ENCODE peak calls at places on chromosomes 13 and 19, in four cellular contexts. W is HepG2, C is GM12878, N is K562. Q is an unnamed sample.

GRCh38 chr13:42812311-42812710 is 30.9 kb downstream of the FAM216B start:
- DNase-seq in W (no peak), C (no peak), N (no peak), Q (no peak)

GRCh38 chr19:35004517-35005255 is 4.6 kb downstream of the GRAMD1A start:
- DNase-seq in W (no peak), C (no peak), N (no peak), Q (no peak)

GRCh38 chr19:1974381-1975066 is 33.6 kb downstream of the CSNK1G2 start:
- DNase-seq in W (no peak), C (no peak), N (no peak), Q (no peak)

GRCh38 chr13:52136763-52137162 is 7.9 kb upstream of the NEK5 start:
- DNase-seq in W (no peak), C (no peak), N (no peak), Q (no peak)

GRCh38 chr19:44636439-44637389 is 7.0 kb upstream of the PVR start:
- DNase-seq in W (peak; percentile 82), C (no peak), N (no peak), Q (no peak)

GRCh38 chr13:44331912-44332840 is 41.4 kb upstream of the SERP2 start:
- DNase-seq in W (no peak), C (no peak), N (no peak), Q (peak; percentile 44)

GRCh38 chr19:5621311-5621944 is 1.1 kb downstream of the SAFB2 start:
- DNase-seq in W (no peak), C (no peak), N (no peak), Q (no peak)

GRCh38 chr19:3270908-3271307 is 46.4 kb downstream of the CELF5 start:
- DNase-seq in W (peak; percentile 43), C (no peak), N (peak; percentile 70), Q (peak; percentile 36)

GRCh38 chr13:103539721-103540120 is 473.5 kb upstream of the SLC10A2 start:
- DNase-seq in W (no peak), C (no peak), N (no peak), Q (no peak)

GRCh38 chr13:82364525-82364924 is 1517.7 kb downstream of the SLITRK1 start:
- DNase-seq in W (no peak), C (no peak), N (no peak), Q (no peak)

GRCh38 chr13:82374719-82375118 is 1507.6 kb downstream of the SLITRK1 start:
- DNase-seq in W (no peak), C (no peak), N (no peak), Q (no peak)

DNA sequence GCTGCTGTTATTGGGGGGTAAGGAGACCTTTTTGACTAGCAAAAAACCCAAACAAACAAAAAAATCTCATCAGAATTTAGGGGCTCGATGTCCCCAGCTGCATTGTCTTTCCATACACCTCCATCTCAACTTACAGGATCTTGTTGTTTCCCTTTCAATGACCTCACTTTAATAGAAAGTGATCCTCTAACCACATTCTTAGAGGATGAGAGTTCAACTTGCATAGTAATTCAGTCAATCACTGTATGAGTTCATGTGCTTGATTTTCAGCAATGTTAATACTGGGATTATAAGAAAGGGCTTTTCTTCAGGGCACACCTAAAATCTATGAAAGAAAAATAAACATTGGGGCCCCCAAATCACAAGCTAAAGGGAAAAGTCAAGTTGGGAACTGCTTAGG is 1512.0 kb downstream of the SLITRK1 start:
- DNase-seq in W (no peak), C (no peak), N (no peak), Q (no peak)
- TF ChIP-seq FOXK2 in W (no peak), C (no peak), N (no peak), Q (no peak)

GRCh38 chr19:51018745-51019543 is 565 bp downstream of the KLK10 start:
- DNase-seq in W (no peak), C (no peak), N (no peak), Q (no peak)

GRCh38 chr19:51019544-51019925 is at the start of gene KLK10:
- DNase-seq in W (no peak), C (no peak), N (no peak), Q (no peak)

GRCh38 chr19:51023946-51024345 is 2.5 kb downstream of the KLK11 start:
- DNase-seq in W (no peak), C (no peak), N (no peak), Q (no peak)

GRCh38 chr19:51022526-51022925 is 3.0 kb upstream of the KLK10 start:
- DNase-seq in W (no peak), C (no peak), N (no peak), Q (no peak)

DNA sequence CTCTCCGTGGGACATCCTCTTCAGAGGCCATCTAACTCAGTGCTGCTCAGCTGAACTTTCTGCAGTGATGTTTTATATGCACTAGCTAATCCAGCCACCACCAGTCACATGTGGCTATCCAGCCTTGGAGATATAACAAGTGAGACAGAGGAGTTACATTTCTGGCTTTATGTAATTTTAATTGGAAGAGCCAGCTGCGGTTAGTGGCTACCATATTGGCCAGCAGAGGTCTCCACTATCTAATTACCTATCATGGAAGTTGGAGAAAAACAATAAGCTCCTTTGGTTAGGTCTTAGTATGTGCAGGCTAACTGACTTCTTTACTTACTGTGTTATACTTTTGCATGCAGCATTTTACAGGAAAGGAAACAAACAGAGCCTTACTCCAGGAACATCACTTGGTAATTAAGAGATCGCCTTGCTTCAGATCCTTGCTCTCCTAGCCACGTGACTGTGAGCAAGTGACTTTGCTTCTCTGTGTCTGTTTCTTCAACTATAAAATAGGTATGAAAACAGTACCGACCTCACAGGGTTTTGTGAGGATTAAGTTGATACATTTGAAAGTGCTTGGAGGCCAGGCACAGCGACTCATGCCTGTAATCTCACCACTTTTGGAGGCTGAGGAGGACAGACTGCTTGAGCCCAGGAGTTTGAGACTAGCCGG is 1.6 kb upstream of the KLK10 start:
- DNase-seq in W (peak; percentile 40), C (no peak), N (peak; percentile 35), Q (peak; percentile 34)
- TF ChIP-seq FOXK2 in W (no peak), C (no peak), N (no peak), Q (no peak)

DNA sequence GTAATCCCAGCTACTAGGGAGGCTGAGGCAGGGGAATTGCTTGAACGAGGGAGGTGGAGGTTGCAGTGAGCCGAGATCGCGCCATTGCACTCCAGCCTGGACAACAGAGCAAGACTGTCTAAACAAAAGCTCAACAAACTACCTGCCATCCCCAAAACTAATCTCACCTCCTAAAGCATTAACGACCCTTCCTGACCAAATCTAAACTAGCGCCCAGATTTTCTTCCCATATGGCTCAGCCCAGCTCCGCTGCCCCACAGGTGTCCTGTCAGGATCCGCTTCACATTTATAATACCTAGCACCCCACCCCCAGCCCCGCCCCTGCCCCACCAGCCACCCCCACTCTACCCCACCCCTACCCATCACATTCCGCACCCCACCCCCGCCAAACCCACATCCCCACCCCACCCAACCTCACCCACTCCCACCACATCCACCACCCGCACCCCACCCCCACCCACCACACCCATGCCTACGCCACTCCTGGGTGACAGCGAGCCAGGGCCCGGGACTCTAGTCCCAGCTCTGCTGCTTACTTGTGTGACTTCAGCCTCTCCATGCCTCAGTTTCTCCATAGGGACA is 599 bp downstream of the C19orf12 start:
- DNase-seq in W (no peak), C (no peak), N (peak; percentile 63), Q (no peak)
- TF ChIP-seq FOXK2 in W (no peak), C (no peak), N (no peak), Q (no peak)

GRCh38 chr19:58570770-58571574 is 2.2 kb downstream of the MZF1 start:
- DNase-seq in W (no peak), C (no peak), N (no peak), Q (no peak)
- TF ChIP-seq FOXK2 in W (no peak), C (no peak), N (no peak), Q (no peak)

DNA sequence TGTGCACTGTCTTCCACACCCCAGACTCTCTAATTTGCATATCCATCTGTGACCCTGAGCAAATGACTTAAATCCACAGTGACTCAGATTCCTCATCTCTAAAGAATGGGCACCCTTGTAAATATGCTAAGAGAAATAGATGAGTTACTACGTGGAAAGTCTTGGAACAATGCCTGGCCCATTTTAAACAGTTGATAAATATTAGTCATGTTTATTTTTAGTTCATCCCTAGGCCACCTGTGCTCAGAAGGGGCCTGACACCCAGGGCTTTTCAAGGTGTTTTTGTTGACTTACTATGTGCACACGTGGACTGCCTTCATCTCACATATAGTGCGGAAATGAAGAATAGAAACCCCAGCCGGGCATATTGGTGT is 806 bp upstream of the PTPRH start:
- DNase-seq in W (peak; percentile 91), C (no peak), N (no peak), Q (no peak)
- TF ChIP-seq FOXK2 in W (peak; percentile 77), C (no peak), N (peak; percentile 33), Q (no peak)

DNA sequence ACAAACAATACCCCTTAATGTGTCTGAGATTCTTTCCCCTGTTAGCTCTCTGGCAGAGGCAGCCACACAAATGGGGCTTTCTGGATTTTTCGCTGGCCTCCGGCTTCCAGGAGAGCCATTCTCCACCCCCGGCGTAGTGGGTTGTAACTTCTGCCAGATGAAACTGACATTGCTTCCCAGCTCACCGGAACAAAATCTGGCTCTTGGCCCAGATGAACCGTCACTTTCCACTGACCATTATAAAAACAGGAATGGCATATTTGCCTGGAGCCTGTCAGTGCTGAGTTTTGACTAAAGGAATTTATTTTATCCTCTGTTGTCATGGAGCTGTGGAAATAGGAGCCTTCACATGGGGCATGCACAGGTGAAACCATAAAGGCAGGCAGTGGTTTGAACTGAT is 120.6 kb upstream of the GPR12 start:
- DNase-seq in W (no peak), C (no peak), N (no peak), Q (no peak)
- TF ChIP-seq FOXK2 in W (no peak), C (no peak), N (no peak), Q (no peak)